ENCODE peak calls at places on chromosomes 6 and 20, in eight cellular contexts. One of them, this sample, is unnamed.

GRCh38 chr6:37207903-37208456 is 38.0 kb downstream of the PIM1 start:
- DNase-seq in GM23338: peak; percentile 93
- DNase-seq in dorsolateral prefrontal cortex: peak; percentile 79
- DNase-seq in aorta: peak; percentile 92
- DNase-seq in mesendoderm: peak; percentile 93
- DNase-seq in stomach: peak; percentile 91
- DNase-seq in H1: peak; percentile 87
- DNase-seq in upper lobe of right lung: peak; percentile 89
- DNase-seq in this sample: peak; percentile 80

GRCh38 chr20:38307371-38308046 is 3.6 kb downstream of the BPI start:
- DNase-seq in dorsolateral prefrontal cortex: no peak
- DNase-seq in GM23338: no peak
- DNase-seq in upper lobe of right lung: no peak
- DNase-seq in H1: no peak
- DNase-seq in mesendoderm: no peak
- DNase-seq in aorta: no peak
- DNase-seq in stomach: no peak
- DNase-seq in this sample: no peak

GRCh38 chr6:9539231-9539755 is 875.6 kb downstream of the TFAP2A start:
- DNase-seq in stomach: peak; percentile 29
- DNase-seq in upper lobe of right lung: no peak
- DNase-seq in GM23338: no peak
- DNase-seq in dorsolateral prefrontal cortex: no peak
- DNase-seq in H1: no peak
- DNase-seq in mesendoderm: peak; percentile 32
- DNase-seq in aorta: no peak
- DNase-seq in this sample: no peak

GRCh38 chr6:101607286-101607685 is 213.8 kb downstream of the GRIK2 start:
- DNase-seq in aorta: no peak
- DNase-seq in mesendoderm: no peak
- DNase-seq in dorsolateral prefrontal cortex: no peak
- DNase-seq in H1: no peak
- DNase-seq in upper lobe of right lung: no peak
- DNase-seq in stomach: no peak
- DNase-seq in GM23338: no peak
- DNase-seq in this sample: no peak

GRCh38 chr6:117404548-117404947 is 21.2 kb downstream of the ROS1 start:
- DNase-seq in dorsolateral prefrontal cortex: no peak
- DNase-seq in mesendoderm: no peak
- DNase-seq in GM23338: no peak
- DNase-seq in stomach: no peak
- DNase-seq in H1: no peak
- DNase-seq in aorta: no peak
- DNase-seq in upper lobe of right lung: no peak
- DNase-seq in this sample: no peak

GRCh38 chr6:119479860-119480655 is 130.5 kb upstream of the MAN1A1 start:
- DNase-seq in H1: no peak
- DNase-seq in mesendoderm: no peak
- DNase-seq in stomach: no peak
- DNase-seq in GM23338: no peak
- DNase-seq in aorta: no peak
- DNase-seq in dorsolateral prefrontal cortex: no peak
- DNase-seq in upper lobe of right lung: no peak
- DNase-seq in this sample: no peak

GRCh38 chr20:62921119-62921687 is 5.1 kb downstream of the DIDO1 start:
- DNase-seq in upper lobe of right lung: no peak
- DNase-seq in stomach: peak; percentile 59
- DNase-seq in H1: no peak
- DNase-seq in dorsolateral prefrontal cortex: no peak
- DNase-seq in GM23338: peak; percentile 90
- DNase-seq in mesendoderm: peak; percentile 92
- DNase-seq in aorta: peak; percentile 75
- DNase-seq in this sample: peak; percentile 61

GRCh38 chr6:66851930-66852329 is 1144.9 kb upstream of the EYS start:
- DNase-seq in mesendoderm: no peak
- DNase-seq in stomach: no peak
- DNase-seq in aorta: no peak
- DNase-seq in H1: no peak
- DNase-seq in upper lobe of right lung: no peak
- DNase-seq in GM23338: no peak
- DNase-seq in dorsolateral prefrontal cortex: no peak
- DNase-seq in this sample: no peak

GRCh38 chr6:37242429-37243052 is 15.0 kb upstream of the TBC1D22B start:
- DNase-seq in H1: no peak
- DNase-seq in GM23338: no peak
- DNase-seq in mesendoderm: peak; percentile 91
- DNase-seq in upper lobe of right lung: no peak
- DNase-seq in stomach: no peak
- DNase-seq in aorta: peak; percentile 78
- DNase-seq in dorsolateral prefrontal cortex: no peak
- DNase-seq in this sample: no peak

GRCh38 chr20:58070664-58071499 is 157.6 kb downstream of the ANKRD60 start:
- DNase-seq in upper lobe of right lung: no peak
- DNase-seq in stomach: no peak
- DNase-seq in H1: no peak
- DNase-seq in dorsolateral prefrontal cortex: no peak
- DNase-seq in GM23338: no peak
- DNase-seq in aorta: no peak
- DNase-seq in mesendoderm: no peak
- DNase-seq in this sample: no peak

GRCh38 chr6:161798844-161799394 is 525.1 kb upstream of the AGPAT4 start:
- DNase-seq in H1: no peak
- DNase-seq in mesendoderm: no peak
- DNase-seq in GM23338: no peak
- DNase-seq in dorsolateral prefrontal cortex: no peak
- DNase-seq in upper lobe of right lung: no peak
- DNase-seq in stomach: no peak
- DNase-seq in aorta: no peak
- DNase-seq in this sample: no peak

GRCh38 chr20:2637246-2637645 is 15.2 kb upstream of the NOP56 start:
- DNase-seq in H1: no peak
- DNase-seq in dorsolateral prefrontal cortex: no peak
- DNase-seq in mesendoderm: no peak
- DNase-seq in upper lobe of right lung: no peak
- DNase-seq in stomach: no peak
- DNase-seq in aorta: no peak
- DNase-seq in GM23338: no peak
- DNase-seq in this sample: no peak

GRCh38 chr6:135129139-135129867 is 51.8 kb upstream of the MYB start:
- DNase-seq in aorta: no peak
- DNase-seq in stomach: no peak
- DNase-seq in H1: no peak
- DNase-seq in upper lobe of right lung: no peak
- DNase-seq in GM23338: no peak
- DNase-seq in mesendoderm: no peak
- DNase-seq in dorsolateral prefrontal cortex: no peak
- DNase-seq in this sample: peak; percentile 12

GRCh38 chr6:146803601-146804000 is 204.8 kb downstream of the ADGB start:
- DNase-seq in mesendoderm: no peak
- DNase-seq in stomach: no peak
- DNase-seq in H1: no peak
- DNase-seq in aorta: peak; percentile 75
- DNase-seq in upper lobe of right lung: peak; percentile 62
- DNase-seq in dorsolateral prefrontal cortex: no peak
- DNase-seq in GM23338: no peak
- DNase-seq in this sample: no peak

GRCh38 chr6:94269256-94269655 is 849.9 kb upstream of the EPHA7 start:
- DNase-seq in dorsolateral prefrontal cortex: no peak
- DNase-seq in mesendoderm: peak; percentile 55
- DNase-seq in aorta: no peak
- DNase-seq in H1: no peak
- DNase-seq in GM23338: no peak
- DNase-seq in stomach: no peak
- DNase-seq in upper lobe of right lung: no peak
- DNase-seq in this sample: no peak

GRCh38 chr6:153616506-153616905 is 422.5 kb upstream of the OPRM1 start:
- DNase-seq in mesendoderm: peak; percentile 55
- DNase-seq in aorta: no peak
- DNase-seq in dorsolateral prefrontal cortex: no peak
- DNase-seq in upper lobe of right lung: no peak
- DNase-seq in H1: peak; percentile 33
- DNase-seq in stomach: no peak
- DNase-seq in GM23338: peak; percentile 54
- DNase-seq in this sample: no peak

DNA sequence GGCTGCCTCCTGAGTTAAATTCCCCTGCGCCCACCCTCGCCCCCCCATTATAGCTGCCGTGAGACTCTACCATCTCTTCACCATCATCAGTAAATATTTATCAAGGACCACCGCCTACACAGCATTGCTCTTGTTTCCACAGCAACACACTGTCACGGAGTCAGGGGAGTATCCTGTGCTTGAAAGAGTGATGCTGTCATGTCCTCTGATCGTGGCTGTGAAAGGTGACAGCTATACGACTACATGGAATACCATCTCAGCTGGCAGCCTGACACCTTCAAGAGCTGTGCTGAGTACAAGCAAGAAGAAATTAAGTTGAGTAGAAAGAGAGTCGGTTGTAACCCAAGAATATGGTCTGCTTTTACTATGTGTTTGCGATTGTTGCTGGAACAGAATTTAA is 3.4 kb downstream of the PTPRT start:
- DNase-seq in upper lobe of right lung: no peak
- DNase-seq in aorta: no peak
- DNase-seq in H1: no peak
- DNase-seq in GM23338: no peak
- DNase-seq in mesendoderm: peak; percentile 3
- DNase-seq in stomach: no peak
- DNase-seq in dorsolateral prefrontal cortex: no peak
- DNase-seq in this sample: no peak
- H3K27me3 ChIP-seq in upper lobe of right lung: peaks cover 47% of the 10 kb centered on the region
- H3K27me3 ChIP-seq in aorta: no peaks in the 10 kb centered on the region
- H3K27me3 ChIP-seq in H1: peaks cover 33% of the 10 kb centered on the region
- H3K27me3 ChIP-seq in GM23338: peaks cover 33% of the 10 kb centered on the region
- H3K27me3 ChIP-seq in mesendoderm: peaks cover 21% of the 10 kb centered on the region
- H3K27me3 ChIP-seq in stomach: peaks cover 28% of the 10 kb centered on the region
- H3K27me3 ChIP-seq in dorsolateral prefrontal cortex: peaks cover 11% of the 10 kb centered on the region
- H3K27me3 ChIP-seq in this sample: peaks cover 5% of the 10 kb centered on the region

DNA sequence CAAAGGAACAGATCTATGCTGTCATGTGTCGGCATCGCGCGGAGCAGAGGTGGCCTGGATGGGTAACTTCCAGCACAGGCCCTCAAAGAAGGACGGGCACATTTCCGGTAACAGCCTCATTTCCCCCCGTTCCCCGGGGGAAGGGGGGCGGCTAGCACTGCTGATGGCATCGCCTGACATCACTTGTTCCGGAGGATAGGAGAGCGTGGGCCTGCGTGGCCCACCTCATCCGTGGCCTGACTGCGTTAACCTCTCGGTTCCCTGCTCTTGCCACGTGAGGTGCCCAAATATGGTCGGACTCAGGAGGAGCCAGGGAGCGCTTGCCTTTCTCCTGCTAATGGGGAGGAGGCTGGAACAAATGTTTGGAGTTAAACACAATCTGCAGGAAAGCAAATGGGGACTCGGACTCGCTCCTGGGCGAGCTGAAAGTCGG is at the start of gene AKAP12:
- DNase-seq in upper lobe of right lung: no peak
- DNase-seq in stomach: no peak
- DNase-seq in aorta: peak; percentile 85
- DNase-seq in H1: peak; percentile 34
- DNase-seq in dorsolateral prefrontal cortex: peak; percentile 62
- DNase-seq in mesendoderm: peak; percentile 88
- DNase-seq in GM23338: peak; percentile 76
- DNase-seq in this sample: no peak
- H3K4me3 ChIP-seq in upper lobe of right lung: peak within 1 kb of the TSS; percentile 62
- H3K4me3 ChIP-seq in stomach: peak within 1 kb of the TSS; percentile 74
- H3K4me3 ChIP-seq in aorta: peak within 1 kb of the TSS; percentile 58
- H3K4me3 ChIP-seq in H1: peak within 1 kb of the TSS; percentile 61
- H3K4me3 ChIP-seq in dorsolateral prefrontal cortex: peak within 1 kb of the TSS; percentile 81
- H3K4me3 ChIP-seq in mesendoderm: peak within 1 kb of the TSS; percentile 72
- H3K4me3 ChIP-seq in GM23338: peak within 1 kb of the TSS; percentile 89
- H3K4me3 ChIP-seq in this sample: no peak within 1 kb of the TSS

GRCh38 chr6:6610031-6610591 is 21.6 kb downstream of the LY86 start:
- DNase-seq in stomach: no peak
- DNase-seq in dorsolateral prefrontal cortex: no peak
- DNase-seq in aorta: no peak
- DNase-seq in H1: no peak
- DNase-seq in mesendoderm: no peak
- DNase-seq in GM23338: no peak
- DNase-seq in upper lobe of right lung: no peak
- DNase-seq in this sample: peak; percentile 72
- H3K27ac ChIP-seq in stomach: no peak overlapping the region
- H3K27ac ChIP-seq in dorsolateral prefrontal cortex: no peak overlapping the region
- H3K27ac ChIP-seq in aorta: no peak overlapping the region
- H3K27ac ChIP-seq in H1: no peak overlapping the region
- H3K27ac ChIP-seq in mesendoderm: no peak overlapping the region
- H3K27ac ChIP-seq in GM23338: no peak overlapping the region
- H3K27ac ChIP-seq in upper lobe of right lung: no peak overlapping the region
- H3K27ac ChIP-seq in this sample: peak overlapping the region; percentile 15

DNA sequence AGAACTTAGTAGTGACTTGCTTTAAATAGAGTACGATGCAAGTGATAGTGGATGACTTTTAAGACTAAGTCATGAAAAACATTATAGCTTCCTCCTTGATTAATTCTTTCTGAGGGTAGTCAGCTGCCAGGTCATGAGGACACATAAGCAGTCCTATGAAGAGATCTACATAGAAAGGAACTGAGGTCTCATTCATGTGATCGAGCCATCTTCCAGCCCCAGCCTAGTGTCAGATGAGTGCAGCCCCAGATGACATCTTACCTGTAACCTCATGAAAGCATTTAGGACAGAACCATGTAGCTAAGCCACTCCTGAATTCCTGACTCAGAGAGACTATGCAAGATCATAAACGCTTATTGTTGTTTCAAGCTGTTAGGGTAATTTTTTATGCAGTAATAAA is 67.7 kb downstream of the AK9 start:
- DNase-seq in GM23338: no peak
- DNase-seq in aorta: no peak
- DNase-seq in dorsolateral prefrontal cortex: no peak
- DNase-seq in mesendoderm: no peak
- DNase-seq in H1: no peak
- DNase-seq in upper lobe of right lung: no peak
- DNase-seq in stomach: no peak
- DNase-seq in this sample: no peak
- H3K27me3 ChIP-seq in GM23338: no peaks in the 10 kb centered on the region
- H3K27me3 ChIP-seq in aorta: no peaks in the 10 kb centered on the region
- H3K27me3 ChIP-seq in dorsolateral prefrontal cortex: no peaks in the 10 kb centered on the region
- H3K27me3 ChIP-seq in mesendoderm: no peaks in the 10 kb centered on the region
- H3K27me3 ChIP-seq in H1: no peaks in the 10 kb centered on the region
- H3K27me3 ChIP-seq in upper lobe of right lung: no peaks in the 10 kb centered on the region
- H3K27me3 ChIP-seq in stomach: no peaks in the 10 kb centered on the region
- H3K27me3 ChIP-seq in this sample: no peaks in the 10 kb centered on the region